ENCODE peak calls at places on chromosomes 16 and 17, in seven cellular contexts. T is A549, S is H1, W is GM12878, P is HCT116, C is K562, X is HepG2. L is an unnamed sample.

GRCh38 chr16:66478733-66479511 is 51.8 kb downstream of the BEAN1 start:
- DNase-seq in S (peak), C (peak), P (peak), T (peak), X (peak), W (peak), L (peak)

GRCh38 chr17:12627776-12628491 is 37.8 kb upstream of the MYOCD start:
- DNase-seq in T (peak), P (no peak), X (peak), W (no peak), C (no peak), S (no peak), L (peak)

GRCh38 chr17:19714542-19715411 is 1.6 kb downstream of the SLC47A2 start:
- DNase-seq in T (no peak), C (no peak), W (no peak), P (no peak), X (no peak), S (no peak), L (no peak)

GRCh38 chr17:81547614-81547982 is 4.6 kb downstream of the FAAP100 start:
- DNase-seq in T (no peak), P (no peak), X (no peak), C (no peak), W (no peak), S (no peak), L (no peak)

GRCh38 chr17:34840758-34841157 is 120.5 kb downstream of the CCT6B start:
- DNase-seq in X (no peak), T (no peak), P (no peak), S (peak), C (no peak), W (no peak), L (no peak)

GRCh38 chr17:42441717-42442565 is 16.7 kb upstream of the ATP6V0A1 start:
- DNase-seq in X (peak), W (no peak), C (no peak), S (no peak), P (no peak), T (no peak), L (no peak)

GRCh38 chr16:25143898-25144297 is 32.4 kb downstream of the LCMT1 start:
- DNase-seq in P (no peak), X (no peak), W (no peak), T (peak), S (no peak), C (peak), L (no peak)

GRCh38 chr16:4176794-4177438 is 60.7 kb upstream of the ADCY9 start:
- DNase-seq in C (peak), W (peak), S (no peak), P (peak), X (peak), T (peak), L (peak)

GRCh38 chr17:14922421-14922820 is 342.7 kb downstream of the PMP22 start:
- DNase-seq in C (no peak), S (no peak), W (no peak), T (no peak), X (no peak), P (no peak), L (no peak)

GRCh38 chr17:75549246-75550138 is 24.0 kb downstream of the LLGL2 start:
- DNase-seq in P (peak), W (no peak), T (peak), C (no peak), S (peak), X (peak), L (no peak)

GRCh38 chr17:49575524-49576120 is at the start of gene NXPH3:
- DNase-seq in W (no peak), X (peak), T (peak), P (no peak), S (peak), C (peak), L (peak)

GRCh38 chr16:10984509-10984908 is 40.1 kb downstream of the CLEC16A start:
- DNase-seq in C (no peak), X (no peak), S (no peak), T (no peak), P (no peak), W (no peak), L (peak)

GRCh38 chr17:69018022-69018615 is 42.6 kb downstream of the ABCA9 start:
- DNase-seq in X (no peak), C (no peak), W (no peak), T (no peak), P (no peak), S (no peak), L (no peak)

GRCh38 chr17:47324224-47325020 is 667 bp downstream of the EFCAB13 start:
- DNase-seq in X (no peak), S (no peak), T (peak), P (no peak), W (peak), C (peak), L (peak)

GRCh38 chr16:705748-706188 is at the start of gene FBXL16:
- DNase-seq in X (no peak), C (peak), P (no peak), S (peak), W (no peak), T (no peak), L (no peak)

GRCh38 chr17:3542410-3543088 is 15.1 kb downstream of the TRPV3 start:
- DNase-seq in C (no peak), S (no peak), X (peak), P (no peak), W (no peak), T (no peak), L (no peak)

GRCh38 chr17:4329838-4330237 is 36.6 kb downstream of the UBE2G1 start:
- DNase-seq in W (no peak), P (peak), T (peak), X (no peak), S (no peak), C (no peak), L (peak)

GRCh38 chr16:11112723-11113348 is 143.2 kb downstream of the SOCS1 start:
- DNase-seq in S (no peak), W (peak), X (no peak), P (no peak), C (peak), T (no peak), L (no peak)

GRCh38 chr16:1707193-1707790 is 1.3 kb downstream of the MAPK8IP3 start:
- DNase-seq in S (no peak), T (no peak), C (peak), P (no peak), W (no peak), X (peak), L (peak)

GRCh38 chr16:31476305-31477219 is 4.6 kb downstream of the TGFB1I1 start:
- DNase-seq in X (peak), P (no peak), C (peak), T (no peak), W (no peak), S (peak), L (no peak)

GRCh38 chr16:962901-963814 is 7.6 kb downstream of the LMF1 start:
- DNase-seq in P (no peak), W (no peak), T (no peak), C (no peak), X (no peak), S (no peak), L (no peak)

GRCh38 chr16:53457670-53458069 is 23.4 kb downstream of the RBL2 start:
- DNase-seq in P (no peak), T (no peak), W (peak), C (no peak), X (no peak), S (no peak), L (no peak)

GRCh38 chr16:1532081-1532760 is 1.2 kb upstream of the TMEM204 start:
- DNase-seq in P (no peak), S (no peak), X (no peak), C (no peak), W (no peak), T (no peak), L (no peak)

GRCh38 chr16:50879873-50880695 is 138.2 kb downstream of the CYLD start:
- DNase-seq in T (peak), C (no peak), W (no peak), P (no peak), S (peak), X (no peak), L (no peak)

GRCh38 chr16:47904691-47905090 is 251.1 kb downstream of the ABCC12 start:
- DNase-seq in S (no peak), X (no peak), T (no peak), W (no peak), C (no peak), P (no peak), L (no peak)

GRCh38 chr17:48989100-48989499 is 8.1 kb upstream of the IGF2BP1 start:
- DNase-seq in T (no peak), S (peak), C (no peak), W (no peak), X (no peak), P (no peak), L (no peak)

GRCh38 chr17:27660436-27660835 is 29.4 kb downstream of the LGALS9 start:
- DNase-seq in P (no peak), C (no peak), W (no peak), X (no peak), S (no peak), T (no peak), L (no peak)

GRCh38 chr16:83714286-83714685 is 93.5 kb upstream of the HSBP1 start:
- DNase-seq in T (no peak), S (no peak), C (no peak), P (no peak), W (no peak), X (no peak), L (no peak)

GRCh38 chr16:50305441-50306061 is 39.2 kb downstream of the ADCY7 start:
- DNase-seq in C (no peak), W (no peak), T (no peak), P (no peak), S (no peak), X (no peak), L (no peak)

GRCh38 chr17:2084766-2085647 is 30.1 kb downstream of the HIC1 start:
- DNase-seq in T (peak), P (no peak), X (peak), W (no peak), S (no peak), C (no peak), L (peak)

GRCh38 chr17:52159159-52159809 is 770 bp upstream of the CA10 start:
- DNase-seq in S (no peak), P (no peak), C (no peak), W (no peak), X (no peak), T (no peak), L (no peak)

GRCh38 chr16:67268136-67268579 is 11.2 kb upstream of the PLEKHG4 start:
- DNase-seq in W (no peak), S (no peak), X (peak), P (peak), C (peak), T (peak), L (peak)

GRCh38 chr17:61783120-61783519 is 80.2 kb downstream of the BRIP1 start:
- DNase-seq in W (no peak), X (no peak), T (no peak), C (no peak), S (no peak), P (no peak), L (no peak)

GRCh38 chr17:72376486-72377345 is 255.9 kb downstream of the SOX9 start:
- DNase-seq in P (no peak), C (no peak), S (no peak), W (no peak), X (no peak), T (no peak), L (peak)
- TF ChIP-seq CEBPB in P (no peak), C (no peak), S (no peak), W (no peak), X (no peak), T (no peak), L (no peak)

GRCh38 chr17:73522696-73523095 is 121.5 kb downstream of the SDK2 start:
- DNase-seq in P (no peak), T (no peak), S (no peak), C (no peak), X (no peak), W (no peak), L (no peak)
- TF ChIP-seq CEBPB in P (no peak), T (no peak), S (no peak), C (no peak), X (no peak), W (no peak), L (no peak)

DNA sequence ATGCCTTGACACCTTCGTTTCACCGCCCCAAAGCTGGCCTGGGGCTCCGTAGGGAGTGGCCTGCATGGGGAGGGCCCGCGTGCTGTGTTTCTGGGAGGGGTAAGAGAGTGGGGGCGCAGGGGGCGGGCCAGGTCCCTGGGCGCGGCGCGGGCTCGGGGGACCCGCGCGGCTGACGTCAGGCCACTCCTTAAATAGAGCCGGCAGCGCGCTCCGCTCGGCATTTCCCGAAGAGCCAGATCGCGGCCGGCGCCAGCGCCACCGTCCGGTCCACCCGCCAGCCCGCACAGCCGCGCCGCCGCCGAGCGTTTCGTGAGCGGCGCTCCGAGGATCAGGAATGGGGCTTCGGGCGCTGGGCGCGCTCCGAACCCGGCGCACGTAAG is at the start of gene HS3ST2:
- DNase-seq in C (no peak), X (no peak), T (no peak), P (no peak), S (peak), W (no peak), L (no peak)
- TF ChIP-seq CEBPB in C (no peak), X (no peak), T (no peak), P (no peak), S (no peak), W (no peak), L (no peak)

GRCh38 chr17:62907961-62908360 is 58.1 kb upstream of the TANC2 start:
- DNase-seq in T (no peak), C (no peak), P (no peak), X (no peak), S (no peak), W (no peak), L (no peak)

GRCh38 chr17:62901544-62901943 is 64.5 kb upstream of the TANC2 start:
- DNase-seq in P (no peak), S (no peak), T (no peak), X (no peak), C (no peak), W (no peak), L (no peak)

GRCh38 chr17:62902573-62903229 is 63.3 kb upstream of the TANC2 start:
- DNase-seq in C (no peak), W (no peak), T (no peak), S (no peak), P (no peak), X (no peak), L (no peak)

GRCh38 chr17:62906881-62907280 is 59.2 kb upstream of the TANC2 start:
- DNase-seq in P (no peak), T (no peak), W (no peak), X (no peak), S (no peak), C (no peak), L (no peak)

DNA sequence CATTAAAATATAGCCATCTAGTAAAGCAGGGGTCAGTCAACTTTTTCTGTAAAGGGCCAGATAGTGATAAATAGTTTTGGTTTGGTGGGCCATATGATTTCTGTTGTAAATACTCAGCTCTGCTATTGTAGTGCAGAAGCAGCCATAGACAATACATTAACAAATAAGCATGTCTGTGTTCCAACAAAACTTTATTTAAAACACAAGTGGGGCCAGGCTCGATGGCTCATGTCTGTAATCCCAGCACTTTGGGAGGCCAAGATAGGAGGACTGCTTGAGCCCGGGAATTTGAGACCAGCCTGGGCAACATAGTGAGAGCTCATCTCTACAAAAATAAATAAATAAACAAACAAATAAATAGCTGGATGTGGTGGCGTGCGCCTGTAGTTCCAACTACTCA is 60.8 kb upstream of the TANC2 start:
- DNase-seq in W (no peak), C (no peak), S (no peak), T (no peak), P (no peak), X (no peak), L (no peak)
- TF ChIP-seq CEBPB in W (no peak), C (no peak), S (no peak), T (no peak), P (no peak), X (no peak), L (no peak)

GRCh38 chr17:55870044-55870443 is 119.2 kb downstream of the PCTP start:
- DNase-seq in P (no peak), T (no peak), X (no peak), S (peak), W (no peak), C (no peak), L (no peak)

GRCh38 chr17:55872374-55872773 is 121.5 kb downstream of the PCTP start:
- DNase-seq in S (no peak), C (no peak), T (no peak), P (no peak), W (no peak), X (no peak), L (no peak)

GRCh38 chr17:55873017-55873758 is 122.3 kb downstream of the PCTP start:
- DNase-seq in X (no peak), C (no peak), P (no peak), T (no peak), W (no peak), S (no peak), L (no peak)
- TF ChIP-seq CEBPB in X (no peak), C (no peak), P (no peak), T (no peak), W (no peak), S (no peak), L (no peak)

DNA sequence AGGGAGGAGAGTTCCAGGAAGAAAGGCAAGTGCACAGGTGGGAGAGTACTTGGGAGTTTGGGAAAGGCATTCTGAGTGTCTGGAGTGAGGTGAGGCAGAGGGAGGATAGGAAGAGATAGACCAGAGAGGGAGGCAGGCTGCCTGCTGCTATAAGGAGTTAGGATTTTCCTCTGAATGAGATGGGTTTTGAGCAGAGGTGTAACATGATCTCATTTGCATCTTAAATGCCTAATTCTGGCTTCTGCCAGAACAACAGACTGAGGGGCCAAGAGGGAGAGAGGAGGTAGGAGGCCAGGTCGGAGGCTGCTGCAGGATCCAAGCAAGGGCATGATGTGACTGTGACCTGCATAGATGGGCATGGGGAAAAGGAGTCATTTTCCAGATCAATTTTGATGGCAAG is 31.5 kb upstream of the IRX6 start:
- DNase-seq in S (no peak), X (no peak), W (no peak), C (no peak), P (no peak), T (no peak), L (no peak)
- TF ChIP-seq CEBPB in S (no peak), X (no peak), W (no peak), C (no peak), P (no peak), T (no peak), L (no peak)

DNA sequence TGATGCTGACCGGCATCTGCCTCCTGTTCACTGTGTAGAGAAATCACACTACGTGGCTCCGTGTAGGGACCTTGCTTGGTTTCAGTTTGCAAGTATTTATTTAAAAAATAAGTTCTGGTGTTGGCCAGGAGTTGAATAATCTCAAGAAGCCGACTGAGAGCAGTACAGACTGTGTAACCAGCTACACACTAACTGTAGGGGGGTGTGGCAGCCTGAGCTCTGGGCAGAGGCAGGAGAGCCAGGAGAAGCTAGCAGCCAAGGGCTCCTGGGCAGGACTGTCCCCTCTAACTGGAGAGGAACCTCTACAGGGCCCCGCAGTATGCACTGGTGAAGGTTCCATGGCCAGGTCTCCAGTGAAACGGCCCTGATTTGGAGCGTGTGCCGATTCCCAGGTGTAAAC is 190.0 kb upstream of the TNRC6C start:
- DNase-seq in P (no peak), T (no peak), C (no peak), W (no peak), S (no peak), X (no peak), L (no peak)
- TF ChIP-seq CEBPB in P (no peak), T (no peak), C (no peak), W (no peak), S (no peak), X (no peak), L (no peak)

DNA sequence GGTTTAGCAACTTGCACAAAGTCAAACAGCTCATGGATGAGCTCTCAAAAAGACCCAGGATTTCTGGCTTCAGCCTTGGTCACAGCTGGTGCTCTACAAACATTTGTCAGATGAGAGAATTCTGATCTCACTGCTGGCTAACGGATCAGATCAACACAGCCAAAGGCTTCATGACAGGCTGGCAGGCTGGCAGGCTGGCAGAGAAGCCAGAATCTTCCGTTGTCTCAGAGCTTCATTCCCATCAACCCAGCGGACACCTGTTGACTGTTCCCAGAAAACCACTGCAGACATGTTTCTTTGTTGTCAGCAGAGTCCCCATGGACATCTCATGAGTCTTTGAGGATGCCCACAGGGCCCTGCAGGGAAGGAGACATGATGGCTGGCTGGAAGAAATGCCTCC is 303.8 kb upstream of the ASIC2 start:
- DNase-seq in S (no peak), P (no peak), X (no peak), C (no peak), T (no peak), W (no peak), L (no peak)
- TF ChIP-seq CEBPB in S (no peak), P (no peak), X (no peak), C (no peak), T (no peak), W (no peak), L (no peak)

DNA sequence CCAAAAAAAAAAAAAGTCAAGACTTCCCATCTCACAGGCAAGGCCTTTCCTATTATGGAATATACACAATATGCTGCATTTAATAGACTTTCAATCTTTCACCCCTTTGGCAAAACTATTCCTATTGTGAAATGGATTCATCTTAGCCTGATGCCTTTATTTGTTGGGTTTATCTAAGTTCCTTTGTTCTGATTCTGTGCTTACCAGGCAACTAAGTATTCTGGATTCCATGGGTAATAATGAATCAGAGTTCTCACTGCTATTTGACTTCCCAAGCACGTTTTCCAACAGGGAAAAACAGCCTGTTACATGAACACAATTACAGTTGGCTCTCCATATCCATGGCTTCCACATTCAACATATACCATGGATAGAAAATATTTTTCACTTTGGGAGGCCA is 135.5 kb downstream of the MYO1D start:
- DNase-seq in P (no peak), W (no peak), T (no peak), C (no peak), X (no peak), S (no peak), L (no peak)
- TF ChIP-seq CEBPB in P (no peak), W (no peak), T (no peak), C (no peak), X (no peak), S (no peak), L (no peak)

GRCh38 chr16:81593481-81593880 is 148.9 kb downstream of the CMIP start:
- DNase-seq in P (no peak), T (no peak), S (no peak), C (no peak), W (no peak), X (no peak), L (no peak)
- TF ChIP-seq CEBPB in P (no peak), T (no peak), S (no peak), C (no peak), W (no peak), X (no peak), L (no peak)

L was measured in IMR-90.